ENCODE peak calls at places on chromosomes 5 and 9, in nine cellular contexts. X is ascending aorta, H is hepatocyte, R is SJSA1, W is dorsolateral prefrontal cortex, J is right cardiac atrium, Z is uterus, M is mesendoderm, U is GM23338. F is an unnamed sample.

GRCh38 chr9:130884111-130884531 is 12.5 kb downstream of the QRFP start:
- DNase-seq in H (no peak), X (no peak), Z (no peak), W (no peak), R (no peak), J (no peak), M (no peak), U (no peak), F (peak)

GRCh38 chr5:75837258-75837841 is 120.1 kb upstream of the POC5 start:
- DNase-seq in Z (no peak), R (no peak), M (no peak), W (no peak), X (no peak), J (no peak), H (no peak), U (no peak), F (no peak)

GRCh38 chr5:157059891-157060290 is 975 bp upstream of the HAVCR1 start:
- DNase-seq in X (no peak), R (no peak), Z (no peak), M (no peak), U (no peak), H (no peak), W (no peak), J (no peak), F (no peak)

GRCh38 chr9:132234501-132235045 is 72.7 kb downstream of the NTNG2 start:
- DNase-seq in Z (no peak), X (no peak), H (no peak), J (no peak), M (no peak), U (no peak), R (no peak), W (no peak), F (peak)

GRCh38 chr5:94674841-94675382 is 56.4 kb downstream of the SLF1 start:
- DNase-seq in H (no peak), M (no peak), R (no peak), W (no peak), U (no peak), Z (no peak), X (no peak), J (no peak), F (no peak)

GRCh38 chr5:149999359-149999758 is 1.1 kb downstream of the TIGD6 start:
- DNase-seq in J (no peak), X (no peak), Z (no peak), U (no peak), R (no peak), H (no peak), M (no peak), W (no peak), F (no peak)

GRCh38 chr5:19866088-19866446 is 121.9 kb downstream of the CDH18 start:
- DNase-seq in J (no peak), X (no peak), M (no peak), U (no peak), R (no peak), W (no peak), H (no peak), Z (no peak), F (no peak)

GRCh38 chr9:134169724-134170401 is 5.5 kb upstream of the RNU6ATAC start:
- DNase-seq in M (no peak), H (no peak), W (no peak), R (no peak), U (no peak), X (no peak), J (peak), Z (no peak), F (no peak)

GRCh38 chr9:120312031-120312430 is 267.9 kb downstream of the CDK5RAP2 start:
- DNase-seq in M (no peak), H (no peak), Z (no peak), J (no peak), W (no peak), R (no peak), X (no peak), U (no peak), F (no peak)

GRCh38 chr5:9423611-9424010 is 122.3 kb downstream of the SEMA5A start:
- DNase-seq in J (no peak), M (peak), R (no peak), H (no peak), U (no peak), X (no peak), Z (no peak), W (no peak), F (no peak)

GRCh38 chr9:106639873-106640568 is 222.9 kb upstream of the ZNF462 start:
- DNase-seq in U (no peak), R (peak), Z (no peak), X (no peak), H (no peak), W (no peak), J (no peak), M (no peak), F (no peak)

GRCh38 chr5:153157156-153157555 is 333.3 kb upstream of the GRIA1 start:
- DNase-seq in U (no peak), M (no peak), X (no peak), Z (no peak), J (no peak), R (no peak), W (no peak), H (no peak), F (no peak)

GRCh38 chr5:90590-91547 is 1.1 kb upstream of the PLEKHG4B start:
- DNase-seq in W (no peak), M (peak), H (peak), R (no peak), X (no peak), Z (no peak), J (no peak), U (peak), F (peak)

GRCh38 chr9:89508951-89509607 is 11.2 kb upstream of the SEMA4D start:
- DNase-seq in X (no peak), U (no peak), J (no peak), M (no peak), H (no peak), Z (no peak), W (no peak), R (no peak), F (no peak)

GRCh38 chr5:39238366-39239105 is 19.2 kb upstream of the FYB1 start:
- DNase-seq in M (no peak), X (no peak), R (no peak), U (no peak), Z (no peak), W (no peak), J (no peak), H (no peak), F (no peak)

GRCh38 chr5:177478711-177479646 is 5.5 kb upstream of the DBN1 start:
- DNase-seq in M (no peak), J (peak), Z (peak), U (no peak), R (no peak), W (no peak), X (peak), H (peak), F (peak)

GRCh38 chr9:124852829-124853531 is at the start of gene WDR38:
- DNase-seq in Z (peak), W (no peak), X (peak), H (peak), M (peak), J (peak), R (peak), U (peak), F (peak)

GRCh38 chr5:35436441-35437057 is 181.1 kb upstream of the SPEF2 start:
- DNase-seq in X (no peak), W (no peak), Z (no peak), U (peak), J (no peak), M (peak), H (peak), R (peak), F (no peak)

GRCh38 chr5:159913048-159913447 is 3.2 kb upstream of the ADRA1B start:
- DNase-seq in J (no peak), X (peak), R (peak), H (peak), W (no peak), M (no peak), U (no peak), Z (peak), F (peak)

GRCh38 chr5:174413520-174414314 is 310.7 kb upstream of the MSX2 start:
- DNase-seq in H (peak), J (no peak), R (no peak), X (no peak), U (no peak), W (no peak), Z (no peak), M (peak), F (no peak)

GRCh38 chr5:179309751-179310320 is 35.4 kb downstream of the ADAMTS2 start:
- DNase-seq in J (peak), M (no peak), Z (peak), W (peak), H (no peak), R (no peak), X (no peak), U (no peak), F (peak)

GRCh38 chr9:126406075-126406675 is 79.5 kb downstream of the MVB12B start:
- DNase-seq in J (no peak), M (no peak), R (no peak), X (no peak), H (peak), W (no peak), Z (no peak), U (no peak), F (no peak)

GRCh38 chr9:468766-469496 is 254.3 kb downstream of the DOCK8 start:
- DNase-seq in J (no peak), H (no peak), W (no peak), U (no peak), X (no peak), R (no peak), Z (no peak), M (no peak), F (no peak)

GRCh38 chr5:167696558-167697314 is 594.7 kb upstream of the WWC1 start:
- DNase-seq in X (no peak), W (no peak), H (no peak), R (no peak), Z (no peak), M (peak), U (peak), J (no peak), F (peak)

GRCh38 chr9:35526087-35526801 is 36.3 kb downstream of the RUSC2 start:
- DNase-seq in U (no peak), R (peak), X (peak), J (no peak), H (no peak), W (no peak), M (no peak), Z (no peak), F (no peak)

GRCh38 chr5:172502969-172503368 is 48.6 kb upstream of the SH3PXD2B start:
- DNase-seq in X (no peak), J (no peak), M (peak), U (peak), W (peak), Z (peak), R (no peak), H (no peak), F (no peak)

GRCh38 chr9:124478014-124478753 is 27.9 kb downstream of the ADGRD2 start:
- DNase-seq in H (no peak), J (no peak), X (no peak), R (no peak), W (no peak), M (peak), U (peak), Z (no peak), F (no peak)

GRCh38 chr5:5203441-5203840 is 63.3 kb downstream of the ADAMTS16 start:
- DNase-seq in H (no peak), W (no peak), R (no peak), M (no peak), X (no peak), U (no peak), J (no peak), Z (no peak), F (no peak)

GRCh38 chr9:88890546-88890945 is 100.7 kb upstream of the S1PR3 start:
- DNase-seq in Z (no peak), H (no peak), U (no peak), W (no peak), X (no peak), J (no peak), M (no peak), R (no peak), F (peak)

DNA sequence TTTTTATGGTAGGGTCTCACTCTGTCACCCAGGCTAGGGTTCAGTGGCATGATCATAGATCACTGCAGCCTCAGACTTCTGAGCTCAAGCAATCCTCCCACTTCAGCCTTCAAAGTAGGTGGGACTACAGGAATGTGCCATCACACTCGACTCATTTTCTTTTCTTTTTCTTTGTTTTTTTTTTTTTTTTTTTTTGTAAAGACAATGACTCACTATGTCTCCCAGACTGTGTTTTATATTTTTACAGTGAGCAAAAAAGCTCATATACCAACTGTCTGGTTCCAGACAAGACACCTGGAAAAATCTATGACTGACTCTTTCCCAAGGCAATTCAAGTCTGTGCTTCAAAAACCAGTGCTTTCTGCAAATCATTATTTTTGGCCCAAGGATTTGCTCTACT is 10.8 kb upstream of the FOXD1 start:
- DNase-seq in R (peak), M (no peak), U (no peak), H (no peak), X (no peak), J (no peak), Z (no peak), W (no peak), F (no peak)
- H3K27ac ChIP-seq in R (no peak), M (no peak), U (no peak), H (no peak), X (no peak), J (no peak), Z (no peak), W (no peak), F (no peak)

GRCh38 chr5:124660229-124661093 is 86.0 kb downstream of the ZNF608 start:
- DNase-seq in R (peak), M (peak), W (no peak), J (no peak), U (peak), Z (no peak), H (no peak), X (no peak), F (no peak)
- H3K4me3 ChIP-seq in R (no peak), M (no peak), W (no peak), J (no peak), U (peak), Z (no peak), H (no peak), X (no peak), F (no peak)

GRCh38 chr9:115525438-115526058 is 407.6 kb upstream of the TNC start:
- DNase-seq in M (no peak), H (no peak), R (no peak), W (no peak), U (no peak), J (no peak), Z (no peak), X (no peak), F (no peak)
- H3K27ac ChIP-seq in M (no peak), H (no peak), R (no peak), W (no peak), U (no peak), J (no peak), Z (peak), X (no peak), F (no peak)

DNA sequence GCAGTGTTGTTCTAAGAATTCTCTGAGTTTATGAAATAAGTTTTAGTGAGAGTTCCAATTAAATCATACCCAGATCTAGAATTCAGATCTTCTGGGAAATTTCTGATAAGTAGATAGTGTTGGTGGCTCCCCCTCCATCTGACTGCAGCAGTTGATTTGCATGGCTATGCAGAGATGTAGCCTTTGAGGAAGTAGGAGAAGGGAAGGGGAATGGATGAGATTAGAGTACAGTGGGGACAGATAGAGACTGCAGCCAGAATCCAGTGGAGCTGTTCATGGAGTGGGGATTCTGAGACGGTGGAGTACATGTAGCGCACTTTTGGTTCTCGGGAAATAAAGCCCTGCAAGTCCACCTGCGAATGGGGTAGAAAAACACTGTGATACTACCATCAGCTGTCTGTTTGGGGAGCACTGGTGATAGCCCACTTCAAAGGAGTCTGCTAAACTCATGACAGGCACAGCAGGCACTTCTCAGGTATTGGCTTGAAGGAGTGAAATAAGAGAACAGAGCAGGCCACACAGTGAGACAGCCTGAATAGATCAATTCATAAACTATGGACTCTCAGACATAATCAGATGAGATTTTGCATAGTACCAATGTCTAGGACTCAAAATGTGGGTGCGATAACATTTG is 96.8 kb downstream of the ALDH1A1 start:
- DNase-seq in H (no peak), U (no peak), X (no peak), M (peak), W (no peak), Z (no peak), J (no peak), R (no peak), F (no peak)
- H3K4me3 ChIP-seq in H (no peak), U (no peak), X (no peak), M (no peak), W (no peak), Z (no peak), J (no peak), R (no peak), F (no peak)

GRCh38 chr5:54362434-54362833 is 52.1 kb upstream of the ARL15 start:
- DNase-seq in H (no peak), Z (no peak), M (no peak), X (no peak), J (no peak), W (no peak), R (no peak), U (no peak), F (no peak)
- H3K27ac ChIP-seq in H (peak), Z (peak), M (no peak), X (no peak), J (no peak), W (no peak), R (no peak), U (no peak), F (peak)

GRCh38 chr9:112046181-112046580 is 128.9 kb downstream of the SUSD1 start:
- DNase-seq in H (no peak), W (no peak), Z (no peak), U (no peak), J (no peak), X (no peak), R (peak), M (no peak), F (no peak)

GRCh38 chr9:112042769-112043168 is 132.3 kb downstream of the SUSD1 start:
- DNase-seq in U (no peak), H (no peak), W (no peak), R (no peak), J (no peak), M (no peak), X (no peak), Z (no peak), F (no peak)

GRCh38 chr9:112042244-112042638 is 132.9 kb downstream of the SUSD1 start:
- DNase-seq in J (no peak), U (no peak), H (no peak), R (no peak), X (no peak), W (no peak), Z (no peak), M (no peak), F (no peak)

GRCh38 chr9:112043423-112043822 is 131.7 kb downstream of the SUSD1 start:
- DNase-seq in R (no peak), U (no peak), H (no peak), X (no peak), J (no peak), Z (no peak), W (no peak), M (no peak), F (no peak)

DNA sequence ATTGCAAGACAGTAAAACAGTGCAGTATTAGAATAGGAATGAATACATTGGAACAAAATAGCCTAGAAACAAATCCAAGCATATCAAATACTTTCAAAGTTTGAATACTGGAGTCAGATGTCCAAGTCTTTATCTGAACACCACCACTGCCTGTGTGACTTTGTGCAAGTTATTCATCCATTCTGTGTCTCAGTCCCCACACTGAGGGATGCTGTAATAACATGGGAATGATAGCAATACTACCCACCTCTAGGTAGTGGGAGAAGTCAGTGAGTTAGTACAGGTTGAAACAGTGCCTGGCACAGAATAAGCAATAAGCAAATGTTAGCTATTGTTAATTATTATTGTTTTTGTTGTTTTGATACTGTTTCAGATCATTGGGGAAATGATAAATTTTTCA is 130.9 kb downstream of the SUSD1 start:
- DNase-seq in J (no peak), Z (no peak), M (no peak), U (no peak), H (no peak), X (no peak), W (no peak), R (no peak), F (no peak)
- H3K4me3 ChIP-seq in J (no peak), Z (no peak), M (no peak), U (no peak), H (no peak), X (no peak), W (no peak), R (no peak), F (no peak)